ENCODE peak calls at places on chromosomes 4 and X, in four cellular contexts. T is astrocyte of the spinal cord, R is mucosa of gallbladder, D is T-helper 22 cell. S is an unnamed sample.

GRCh38 chr4:182339246-182339645 is 96.0 kb downstream of the TENM3 start:
- DNase-seq in T (no peak), R (no peak), D (no peak), S (no peak)

GRCh38 chrX:110944793-110945466 is 149.3 kb upstream of the CHRDL1 start:
- DNase-seq in T (peak), R (no peak), D (no peak), S (no peak)

GRCh38 chrX:38870386-38870895 is 69.2 kb downstream of the MID1IP1 start:
- DNase-seq in T (no peak), R (no peak), D (no peak), S (no peak)

GRCh38 chrX:109783712-109784109 is 50.7 kb upstream of the ACSL4 start:
- DNase-seq in T (no peak), R (no peak), D (no peak), S (no peak)

GRCh38 chrX:71224098-71224708 is 1.2 kb downstream of the GJB1 start:
- DNase-seq in T (no peak), R (no peak), D (no peak), S (no peak)

GRCh38 chr4:177251237-177251636 is 58.4 kb upstream of the NEIL3 start:
- DNase-seq in T (no peak), R (no peak), D (no peak), S (no peak)

GRCh38 chr4:75831856-75832405 is 70.3 kb downstream of the PPEF2 start:
- DNase-seq in T (no peak), R (no peak), D (no peak), S (no peak)

GRCh38 chr4:141058739-141059507 is 74.3 kb downstream of the RNF150 start:
- DNase-seq in T (peak), R (no peak), D (no peak), S (no peak)

GRCh38 chr4:150010525-150011126 is 67.6 kb upstream of the DCLK2 start:
- DNase-seq in T (peak), R (peak), D (no peak), S (no peak)

GRCh38 chr4:20368926-20369325 is 117.2 kb downstream of the SLIT2 start:
- DNase-seq in T (peak), R (no peak), D (no peak), S (no peak)

GRCh38 chr4:1381944-1382541 is 24.2 kb downstream of the NKX1-1 start:
- DNase-seq in T (no peak), R (no peak), D (no peak), S (no peak)

GRCh38 chr4:85393201-85393600 is 81.7 kb upstream of the ARHGAP24 start:
- DNase-seq in T (no peak), R (no peak), D (no peak), S (no peak)

GRCh38 chrX:45781901-45782553 is 581.4 kb upstream of the DIPK2B start:
- DNase-seq in T (peak), R (no peak), D (no peak), S (no peak)

GRCh38 chrX:153775293-153775595 is 5.6 kb upstream of the SRPK3 start:
- DNase-seq in T (no peak), R (no peak), D (no peak), S (no peak)

GRCh38 chr4:159685406-159686092 is 582.7 kb downstream of the RAPGEF2 start:
- DNase-seq in T (peak), R (no peak), D (no peak), S (no peak)

GRCh38 chr4:94827481-94828110 is 69.8 kb downstream of the BMPR1B start:
- DNase-seq in T (peak), R (no peak), D (no peak), S (no peak)

GRCh38 chr4:74933562-74934015 is 673 bp downstream of the PARM1 start:
- DNase-seq in T (peak), R (no peak), D (no peak), S (no peak)

GRCh38 chr4:56055027-56055976 is 106.6 kb downstream of the CEP135 start:
- DNase-seq in T (no peak), R (no peak), D (no peak), S (no peak)

GRCh38 chr4:138199568-138200235 is 42.4 kb downstream of the SLC7A11 start:
- DNase-seq in T (peak), R (peak), D (no peak), S (no peak)

GRCh38 chr4:119233750-119234149 is 21.2 kb downstream of the USP53 start:
- DNase-seq in T (no peak), R (no peak), D (no peak), S (no peak)

GRCh38 chr4:77153016-77153415 is 4.0 kb upstream of the CCNG2 start:
- DNase-seq in T (no peak), R (no peak), D (no peak), S (no peak)

GRCh38 chrX:82208976-82209375 is 1007.1 kb downstream of the SH3BGRL start:
- DNase-seq in T (no peak), R (no peak), D (no peak), S (no peak)

GRCh38 chr4:97252615-97253154 is 890.6 kb downstream of the STPG2 start:
- DNase-seq in T (peak), R (no peak), D (no peak), S (no peak)

S was measured in omental fat pad.